ENCODE peak calls at places on chromosomes 11 and 22, in ten cellular contexts. B, H, J, F, V, Y, M, T, I and A are unnamed samples.
A peak's percentile ranks its signal among the peaks of the same experiment; 100 is the strongest.

GRCh38 chr22:24564376-24565058 is 8.7 kb downstream of the SNRPD3 start:
- DNase-seq in B (no peak), H (peak; percentile 53), J (no peak), F (no peak), V (peak; percentile 36), Y (no peak), M (no peak), T (no peak), I (no peak), A (no peak)

GRCh38 chr11:116412118-116412889 is 360.5 kb downstream of the BUD13 start:
- DNase-seq in B (no peak), H (no peak), J (no peak), F (no peak), V (peak; percentile 55), Y (no peak), M (no peak), T (no peak), I (no peak), A (no peak)

GRCh38 chr11:72105888-72106287 is at the start of gene TOMT:
- DNase-seq in B (no peak), H (no peak), J (no peak), F (no peak), V (no peak), Y (no peak), M (no peak), T (no peak), I (no peak), A (no peak)

GRCh38 chr22:47291565-47292495 is 529.4 kb downstream of the TBC1D22A start:
- DNase-seq in B (no peak), H (no peak), J (peak; percentile 52), F (no peak), V (no peak), Y (no peak), M (peak; percentile 58), T (no peak), I (no peak), A (no peak)

GRCh38 chr11:118663381-118663780 is 16.1 kb downstream of the TREH start:
- DNase-seq in B (no peak), H (no peak), J (peak; percentile 40), F (no peak), V (no peak), Y (no peak), M (no peak), T (peak; percentile 34), I (no peak), A (no peak)

GRCh38 chr11:120212259-120212888 is 1.5 kb downstream of the OAF start:
- DNase-seq in B (no peak), H (no peak), J (no peak), F (no peak), V (peak; percentile 39), Y (peak; percentile 54), M (no peak), T (peak; percentile 35), I (no peak), A (no peak)

GRCh38 chr11:128585498-128586238 is 1.7 kb downstream of the ETS1 start:
- DNase-seq in B (no peak), H (no peak), J (no peak), F (no peak), V (no peak), Y (no peak), M (no peak), T (no peak), I (no peak), A (no peak)

GRCh38 chr11:119793335-119793984 is 64.5 kb upstream of the NECTIN1 start:
- DNase-seq in B (no peak), H (no peak), J (no peak), F (no peak), V (no peak), Y (no peak), M (no peak), T (no peak), I (no peak), A (no peak)

GRCh38 chr22:48951836-48952235 is 875.8 kb downstream of the BRD1 start:
- DNase-seq in B (no peak), H (no peak), J (no peak), F (no peak), V (no peak), Y (no peak), M (peak; percentile 45), T (no peak), I (no peak), A (peak; percentile 85)

GRCh38 chr11:69008774-69009440 is 4.1 kb downstream of the MRGPRF start:
- DNase-seq in B (peak; percentile 80), H (peak; percentile 55), J (peak; percentile 97), F (peak; percentile 82), V (peak; percentile 81), Y (peak; percentile 60), M (peak; percentile 97), T (peak; percentile 76), I (peak; percentile 83), A (peak; percentile 96)

GRCh38 chr22:31269892-31270574 is 22.3 kb downstream of the PIK3IP1 start:
- DNase-seq in B (no peak), H (no peak), J (no peak), F (no peak), V (no peak), Y (no peak), M (no peak), T (no peak), I (no peak), A (no peak)

DNA sequence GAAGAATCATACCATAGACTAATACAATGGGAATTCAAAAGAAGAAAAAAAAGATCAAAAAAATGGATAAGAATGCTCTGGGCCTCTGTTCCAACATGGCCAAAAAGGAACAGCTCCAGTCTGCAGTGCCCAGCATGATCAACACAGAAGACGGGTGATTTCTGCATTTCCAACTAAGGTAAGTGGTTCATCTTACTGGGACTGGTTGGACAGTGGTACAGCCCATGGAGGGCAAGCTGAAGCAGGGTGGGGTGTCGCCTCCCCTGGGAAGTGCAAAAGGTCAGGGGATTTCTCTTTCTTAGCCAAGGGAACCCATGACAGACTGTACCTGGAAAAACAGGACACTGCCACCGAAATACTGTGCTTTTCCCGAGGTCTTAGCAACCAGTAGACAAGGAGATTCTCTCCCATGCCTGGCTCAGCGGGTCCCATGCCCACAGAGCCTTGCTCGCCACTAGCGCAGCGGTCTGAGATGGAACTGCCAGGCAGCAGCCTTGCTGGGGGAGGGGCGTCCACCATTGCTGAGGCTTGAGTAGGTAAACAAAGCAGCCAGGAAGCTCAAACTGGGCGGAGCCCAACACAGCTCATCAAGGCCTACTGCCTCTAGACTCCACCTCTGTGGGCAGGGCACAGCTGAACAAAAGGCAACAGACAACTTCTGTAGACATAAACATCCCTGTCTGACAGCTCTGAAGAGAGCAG is 428.4 kb downstream of the MN1 start:
- DNase-seq in B (peak; percentile 86), H (no peak), J (no peak), F (peak; percentile 88), V (peak; percentile 63), Y (no peak), M (no peak), T (no peak), I (no peak), A (peak; percentile 68)
- H3K27ac ChIP-seq in B (no peak overlapping the region), H (no peak overlapping the region), J (no peak overlapping the region), F (no peak overlapping the region), V (no peak overlapping the region), Y (no peak overlapping the region), M (no peak overlapping the region), T (no peak overlapping the region), I (no peak overlapping the region), A (no peak overlapping the region)

GRCh38 chr22:50470491-50470890 is 4.3 kb downstream of the SBF1 start:
- DNase-seq in B (peak; percentile 71), H (no peak), J (no peak), F (peak; percentile 67), V (peak; percentile 71), Y (no peak), M (no peak), T (no peak), I (no peak), A (no peak)

GRCh38 chr22:50473088-50473487 is 1.7 kb downstream of the SBF1 start:
- DNase-seq in B (peak; percentile 46), H (no peak), J (no peak), F (peak; percentile 41), V (peak; percentile 45), Y (no peak), M (no peak), T (no peak), I (no peak), A (no peak)

GRCh38 chr22:50473855-50474671 is 772 bp downstream of the SBF1 start:
- DNase-seq in B (peak; percentile 47), H (no peak), J (no peak), F (peak; percentile 44), V (peak; percentile 40), Y (peak; percentile 81), M (no peak), T (peak; percentile 72), I (peak; percentile 40), A (no peak)

GRCh38 chr22:50471197-50471847 is 3.5 kb downstream of the SBF1 start:
- DNase-seq in B (no peak), H (no peak), J (no peak), F (no peak), V (no peak), Y (no peak), M (no peak), T (no peak), I (no peak), A (no peak)

GRCh38 chr22:50471962-50472361 is 2.9 kb downstream of the SBF1 start:
- DNase-seq in B (no peak), H (no peak), J (no peak), F (no peak), V (no peak), Y (no peak), M (no peak), T (no peak), I (no peak), A (no peak)
- H3K4me3 ChIP-seq in B (no peak overlapping the region), H (no peak overlapping the region), J (no peak overlapping the region), F (no peak overlapping the region), V (no peak overlapping the region), Y (no peak overlapping the region), M (peak overlapping the region; percentile 92), T (no peak overlapping the region), I (no peak overlapping the region), A (no peak overlapping the region)

DNA sequence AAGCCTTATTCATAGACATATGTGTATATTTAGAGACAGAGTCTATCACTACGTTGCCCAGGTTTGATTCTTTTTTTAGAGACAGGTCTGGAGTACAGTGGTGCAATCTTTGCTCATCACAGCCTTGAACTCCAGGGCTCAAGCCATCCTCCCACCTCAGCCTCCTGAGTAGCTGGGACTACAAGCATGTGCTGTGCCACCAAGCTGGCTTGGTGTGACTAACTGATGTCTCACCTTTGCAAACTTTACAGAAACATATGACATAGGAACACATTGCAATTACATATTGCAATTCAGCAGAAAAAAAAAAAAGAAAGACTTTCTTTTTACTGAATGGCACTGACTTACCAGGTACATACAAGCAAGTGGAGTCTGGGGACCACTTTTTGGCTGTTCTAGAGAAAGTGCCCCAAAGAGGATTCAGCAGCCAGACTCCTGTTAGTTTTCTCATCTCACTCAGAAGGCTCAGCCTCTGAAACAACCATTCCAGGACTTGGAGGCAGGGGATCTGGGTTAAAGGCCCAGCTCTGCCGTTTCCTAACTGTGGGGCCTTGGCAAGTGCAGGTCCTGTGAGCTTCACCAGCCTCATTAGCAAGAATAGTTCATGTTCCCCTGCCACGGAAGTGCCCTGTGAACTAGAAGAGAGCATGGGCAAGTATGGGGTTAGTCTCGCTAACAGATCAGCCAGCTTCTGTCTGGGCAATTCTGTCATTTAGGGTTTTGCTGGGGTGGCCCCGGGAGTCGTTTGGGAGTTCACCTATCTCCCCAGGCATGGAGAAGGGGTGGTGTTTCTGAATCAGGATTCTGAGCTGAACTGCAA is 11.2 kb upstream of the NFAM1 start:
- DNase-seq in B (no peak), H (no peak), J (no peak), F (no peak), V (no peak), Y (no peak), M (no peak), T (no peak), I (no peak), A (no peak)
- H3K27ac ChIP-seq in B (peak overlapping the region; percentile 55), H (no peak overlapping the region), J (peak overlapping the region; percentile 60), F (peak overlapping the region; percentile 75), V (peak overlapping the region; percentile 77), Y (no peak overlapping the region), M (peak overlapping the region; percentile 84), T (peak overlapping the region; percentile 81), I (peak overlapping the region; percentile 9), A (peak overlapping the region; percentile 86)

GRCh38 chr22:45645150-45645525 is 26.5 kb upstream of the ATXN10 start:
- DNase-seq in B (no peak), H (no peak), J (no peak), F (no peak), V (no peak), Y (no peak), M (no peak), T (no peak), I (no peak), A (no peak)
- H3K4me3 ChIP-seq in B (peak overlapping the region; percentile 6), H (no peak overlapping the region), J (no peak overlapping the region), F (no peak overlapping the region), V (no peak overlapping the region), Y (no peak overlapping the region), M (peak overlapping the region; percentile 30), T (no peak overlapping the region), I (no peak overlapping the region), A (no peak overlapping the region)